ENCODE peak calls at places on chromosomes 1 and 21, in ten cellular contexts. A is GM10248, C is H9, V is IMR-90, M is progenitor cell of endocrine pancreas, F is GM12865, G is AG10803, I is ovary, Z is endothelial cell, R is HFF-Myc. W is an unnamed sample.

GRCh38 chr21:46054447-46054846 is 43.5 kb upstream of the COL6A2 start:
- DNase-seq in Z (no peak), F (no peak), A (no peak), G (peak), I (peak), C (peak), M (peak), R (no peak), V (peak), W (no peak)

GRCh38 chr1:242083742-242084141 is 84.8 kb upstream of the MAP1LC3C start:
- DNase-seq in C (no peak), V (no peak), A (no peak), I (no peak), M (no peak), F (no peak), G (no peak), Z (no peak), R (no peak), W (no peak)

GRCh38 chr1:162631546-162632233 is 574 bp upstream of the DDR2 start:
- DNase-seq in V (peak), I (peak), Z (no peak), M (no peak), R (no peak), F (no peak), A (no peak), G (peak), C (no peak), W (no peak)

GRCh38 chr1:109928591-109929111 is 18.0 kb downstream of the CSF1 start:
- DNase-seq in F (no peak), V (peak), C (no peak), Z (no peak), M (no peak), G (peak), I (peak), R (no peak), A (no peak), W (no peak)

GRCh38 chr1:234698624-234699023 is 88.6 kb upstream of the IRF2BP2 start:
- DNase-seq in R (no peak), V (no peak), M (no peak), G (no peak), C (no peak), I (no peak), Z (no peak), F (no peak), A (no peak), W (no peak)

GRCh38 chr21:28960245-28960644 is 32.4 kb downstream of the LTN1 start:
- DNase-seq in M (no peak), A (no peak), R (no peak), G (no peak), Z (no peak), I (no peak), C (no peak), F (no peak), V (no peak), W (no peak)

GRCh38 chr1:41341756-41342562 is 19.3 kb upstream of the FOXO6 start:
- DNase-seq in Z (no peak), A (no peak), V (no peak), G (peak), M (no peak), R (no peak), I (no peak), C (peak), F (no peak), W (no peak)

GRCh38 chr1:90402893-90403849 is 313.9 kb downstream of the BARHL2 start:
- DNase-seq in M (no peak), C (peak), A (no peak), F (no peak), G (peak), R (peak), Z (peak), V (peak), I (no peak), W (no peak)

GRCh38 chr1:61152066-61152465 is 69.7 kb downstream of the NFIA start:
- DNase-seq in M (no peak), Z (no peak), F (no peak), A (no peak), R (no peak), C (no peak), V (no peak), G (no peak), I (no peak), W (no peak)

GRCh38 chr1:8116892-8117262 is 90.8 kb upstream of the ERRFI1 start:
- DNase-seq in V (peak), F (no peak), C (no peak), Z (no peak), M (no peak), G (peak), A (no peak), R (no peak), I (peak), W (no peak)

GRCh38 chr1:31372961-31373896 is at the start of gene FABP3:
- DNase-seq in Z (peak), C (peak), F (no peak), G (peak), V (peak), I (peak), A (peak), M (peak), R (peak), W (peak)
- TF ChIP-seq CTCF in Z (no peak), C (no peak), F (no peak), G (no peak), V (no peak), I (no peak), A (no peak), M (peak), R (no peak), W (no peak)

GRCh38 chr1:153032677-153033308 is 1.8 kb downstream of the SPRR1B start:
- DNase-seq in Z (peak), R (no peak), V (peak), F (peak), A (no peak), C (peak), I (no peak), G (peak), M (no peak), W (no peak)
- TF ChIP-seq CTCF in Z (no peak), R (no peak), V (peak), F (peak), A (peak), C (peak), I (no peak), G (peak), M (peak), W (no peak)

DNA sequence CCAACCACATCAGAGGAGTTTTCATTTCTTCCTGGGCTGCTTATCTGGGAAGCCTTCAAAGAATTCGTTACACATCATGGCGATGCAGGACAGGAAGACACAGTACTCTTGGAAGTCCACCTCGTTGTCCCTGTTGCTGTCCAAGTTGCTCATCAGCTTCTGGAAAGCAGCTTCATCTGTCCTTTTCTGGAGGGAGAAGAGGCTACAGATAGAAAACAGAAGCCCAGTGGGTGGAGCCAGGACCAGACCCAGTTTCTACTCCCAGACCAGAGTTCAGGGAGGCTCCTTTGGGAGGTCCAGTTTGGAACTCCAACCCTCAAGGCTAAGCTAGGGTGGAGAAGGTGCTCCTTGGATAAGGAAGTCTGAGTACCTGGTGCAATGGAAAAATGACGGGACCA is 1.9 kb downstream of the S100A4 start:
- DNase-seq in G (no peak), I (no peak), C (no peak), R (no peak), M (no peak), V (no peak), A (no peak), Z (no peak), F (no peak), W (no peak)
- TF ChIP-seq CTCF in G (no peak), I (no peak), C (no peak), R (no peak), M (no peak), V (no peak), A (no peak), Z (no peak), F (no peak), W (no peak)

GRCh38 chr21:38733973-38734546 is 71.7 kb upstream of the ETS2 start:
- DNase-seq in M (peak), G (peak), I (peak), F (peak), R (peak), A (peak), C (peak), Z (peak), V (peak), W (peak)
- TF ChIP-seq CTCF in M (peak), G (peak), I (peak), F (peak), R (peak), A (peak), C (peak), Z (peak), V (peak), W (peak)

DNA sequence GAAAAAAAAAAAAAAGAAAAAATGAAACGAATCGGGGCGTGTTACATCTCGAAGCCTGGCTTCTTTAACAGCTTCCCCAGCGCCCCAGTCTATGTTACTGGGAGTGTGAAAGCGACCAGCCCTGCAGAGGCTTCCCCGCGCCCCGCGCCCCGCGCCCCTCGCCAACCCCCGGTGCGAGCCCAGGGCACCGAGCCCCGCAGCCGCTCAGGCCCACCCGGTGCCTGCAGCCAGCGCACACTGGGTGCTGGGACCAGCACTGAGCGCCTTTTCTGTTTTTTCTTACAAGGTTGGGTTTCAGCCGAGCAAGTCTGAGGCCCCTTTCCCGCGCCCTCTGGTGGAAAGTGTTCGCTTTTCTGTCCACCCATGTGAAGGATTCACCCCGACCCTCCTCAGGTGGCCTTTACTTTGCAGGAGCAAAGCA is 42.1 kb upstream of the ZNF496 start:
- DNase-seq in F (no peak), G (no peak), V (peak), M (peak), A (peak), Z (peak), C (peak), I (peak), R (no peak), W (peak)
- TF ChIP-seq CTCF in F (no peak), G (peak), V (peak), M (peak), A (peak), Z (peak), C (peak), I (peak), R (peak), W (peak)

GRCh38 chr1:205913451-205914204 is 29.6 kb downstream of the SLC26A9 start:
- DNase-seq in G (peak), R (no peak), F (no peak), V (no peak), M (no peak), A (no peak), I (peak), C (no peak), Z (no peak), W (no peak)

DNA sequence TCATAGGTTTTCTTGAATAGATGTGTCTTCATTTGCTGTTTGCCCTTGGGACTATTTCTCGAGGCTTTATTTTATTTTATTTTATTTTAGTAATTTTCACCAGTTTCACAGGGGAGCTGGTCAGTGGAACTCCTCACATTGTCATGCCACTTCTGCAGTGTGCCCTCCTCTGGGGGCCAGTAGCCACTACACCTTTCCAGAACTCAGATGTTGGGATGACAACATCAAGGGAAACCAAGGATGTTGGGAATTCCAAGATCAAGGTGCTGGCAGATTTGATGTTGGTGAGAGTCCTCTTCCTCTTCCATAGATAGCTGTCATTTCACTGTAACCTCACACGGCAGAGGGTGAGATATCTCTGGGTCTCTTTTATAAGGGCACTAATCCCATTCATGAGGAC is 35.5 kb downstream of the SLC26A9 start:
- DNase-seq in C (no peak), I (no peak), V (peak), G (peak), A (no peak), M (no peak), F (no peak), Z (peak), R (no peak), W (no peak)
- TF ChIP-seq CTCF in C (peak), I (no peak), V (peak), G (peak), A (no peak), M (peak), F (peak), Z (peak), R (peak), W (no peak)

W was measured in activated CD8-positive, alpha-beta T cell treated with anti-CD3 and anti-CD28 coated beads for 36 hours.